ENCODE peak calls at places on chromosomes 7 and 10, in five cellular contexts. A, F, X, S and R are unnamed samples.

GRCh38 chr10:78894089-78894840 is 174.5 kb upstream of the ZMIZ1 start:
- DNase-seq in A (no peak), F (no peak), X (no peak), S (no peak), R (no peak)

GRCh38 chr7:138400400-138400886 is 59.6 kb upstream of the TRIM24 start:
- DNase-seq in A (no peak), F (no peak), X (no peak), S (no peak), R (no peak)

GRCh38 chr10:92594194-92594593 is 1.3 kb downstream of the KIF11 start:
- DNase-seq in A (no peak), F (no peak), X (no peak), S (no peak), R (no peak)

GRCh38 chr7:26156454-26157365 is 4.7 kb downstream of the NFE2L3 start:
- DNase-seq in A (peak; percentile 46), F (no peak), X (peak; percentile 51), S (peak; percentile 98), R (peak; percentile 84)

GRCh38 chr10:26887611-26888215 is 27.0 kb upstream of the ABI1 start:
- DNase-seq in A (no peak), F (no peak), X (no peak), S (peak; percentile 10), R (peak; percentile 40)

GRCh38 chr7:4282434-4283223 is 399.5 kb upstream of the FOXK1 start:
- DNase-seq in A (no peak), F (no peak), X (no peak), S (peak; percentile 25), R (peak; percentile 3)

GRCh38 chr10:132054564-132054963 is 11.2 kb upstream of the JAKMIP3 start:
- DNase-seq in A (no peak), F (peak; percentile 2), X (peak; percentile 40), S (no peak), R (no peak)

GRCh38 chr10:51100221-51100620 is 25.9 kb downstream of the PRKG1 start:
- DNase-seq in A (no peak), F (no peak), X (no peak), S (peak; percentile 21), R (no peak)

GRCh38 chr7:20283997-20284396 is 46.7 kb upstream of the ITGB8 start:
- DNase-seq in A (no peak), F (no peak), X (no peak), S (no peak), R (no peak)

GRCh38 chr10:69696073-69696731 is 66.2 kb downstream of the FAM241B start:
- DNase-seq in A (no peak), F (no peak), X (peak; percentile 75), S (peak; percentile 91), R (peak; percentile 73)

GRCh38 chr10:51300617-51301350 is 226.5 kb downstream of the PRKG1 start:
- DNase-seq in A (no peak), F (no peak), X (no peak), S (no peak), R (no peak)

GRCh38 chr10:13660545-13660920 is 73.8 kb downstream of the PRPF18 start:
- DNase-seq in A (no peak), F (no peak), X (no peak), S (no peak), R (peak; percentile 44)

GRCh38 chr7:74230446-74231231 is 20.8 kb downstream of the LAT2 start:
- DNase-seq in A (no peak), F (no peak), X (no peak), S (no peak), R (no peak)